ENCODE peak calls at places on chromosomes 2 and 18, in five cellular contexts. One of them, this sample, is unnamed.
A peak's percentile ranks its signal among the peaks of the same experiment; 100 is the strongest.

GRCh38 chr2:19812166-19812565 is 89.6 kb downstream of the TTC32 start:
- DNase-seq in gastrocnemius medialis: no peak
- DNase-seq in iPS DF 6.9: no peak
- DNase-seq in uterus: peak; percentile 58
- DNase-seq in adrenal gland: no peak
- DNase-seq in this sample: peak; percentile 24

GRCh38 chr18:79381811-79382311 is 13.9 kb upstream of the NFATC1 start:
- DNase-seq in adrenal gland: peak; percentile 46
- DNase-seq in iPS DF 6.9: no peak
- DNase-seq in uterus: no peak
- DNase-seq in gastrocnemius medialis: no peak
- DNase-seq in this sample: no peak

GRCh38 chr2:221572821-221573429 is 821 bp upstream of the EPHA4 start:
- DNase-seq in adrenal gland: peak; percentile 64
- DNase-seq in uterus: no peak
- DNase-seq in iPS DF 6.9: no peak
- DNase-seq in gastrocnemius medialis: peak; percentile 18
- DNase-seq in this sample: peak; percentile 38

GRCh38 chr2:143334837-143335236 is 205.6 kb downstream of the ARHGAP15 start:
- DNase-seq in uterus: no peak
- DNase-seq in iPS DF 6.9: no peak
- DNase-seq in adrenal gland: no peak
- DNase-seq in gastrocnemius medialis: no peak
- DNase-seq in this sample: no peak

GRCh38 chr18:42564761-42565160 is 550.7 kb downstream of the RIT2 start:
- DNase-seq in adrenal gland: no peak
- DNase-seq in iPS DF 6.9: no peak
- DNase-seq in gastrocnemius medialis: no peak
- DNase-seq in uterus: no peak
- DNase-seq in this sample: no peak

GRCh38 chr2:138779451-138780440 is at the start of gene NXPH2:
- DNase-seq in gastrocnemius medialis: no peak
- DNase-seq in adrenal gland: no peak
- DNase-seq in uterus: no peak
- DNase-seq in iPS DF 6.9: no peak
- DNase-seq in this sample: no peak

GRCh38 chr18:59484796-59485328 is 125.8 kb upstream of the LMAN1 start:
- DNase-seq in adrenal gland: no peak
- DNase-seq in uterus: no peak
- DNase-seq in gastrocnemius medialis: no peak
- DNase-seq in iPS DF 6.9: no peak
- DNase-seq in this sample: no peak

GRCh38 chr2:177783835-177784448 is 288.6 kb downstream of the PDE11A start:
- DNase-seq in gastrocnemius medialis: no peak
- DNase-seq in adrenal gland: no peak
- DNase-seq in iPS DF 6.9: no peak
- DNase-seq in uterus: no peak
- DNase-seq in this sample: no peak

GRCh38 chr2:50401772-50402653 is 629.9 kb downstream of the NRXN1 start:
- DNase-seq in iPS DF 6.9: peak; percentile 61
- DNase-seq in adrenal gland: peak; percentile 76
- DNase-seq in uterus: no peak
- DNase-seq in gastrocnemius medialis: no peak
- DNase-seq in this sample: peak; percentile 49

GRCh38 chr2:102442967-102443828 is 20.2 kb downstream of the IL18RAP start:
- DNase-seq in iPS DF 6.9: peak; percentile 7
- DNase-seq in adrenal gland: peak; percentile 56
- DNase-seq in uterus: no peak
- DNase-seq in gastrocnemius medialis: no peak
- DNase-seq in this sample: no peak

GRCh38 chr2:121018136-121019057 is 266.6 kb downstream of the TFCP2L1 start:
- DNase-seq in uterus: peak; percentile 36
- DNase-seq in gastrocnemius medialis: no peak
- DNase-seq in adrenal gland: peak; percentile 62
- DNase-seq in iPS DF 6.9: peak; percentile 41
- DNase-seq in this sample: no peak

GRCh38 chr2:24359701-24360049 is 661 bp downstream of the ITSN2 start:
- DNase-seq in uterus: peak; percentile 39
- DNase-seq in gastrocnemius medialis: peak; percentile 70
- DNase-seq in iPS DF 6.9: no peak
- DNase-seq in adrenal gland: peak; percentile 81
- DNase-seq in this sample: peak; percentile 41

GRCh38 chr2:207884127-207884526 is 114.4 kb upstream of the FZD5 start:
- DNase-seq in uterus: no peak
- DNase-seq in adrenal gland: no peak
- DNase-seq in gastrocnemius medialis: no peak
- DNase-seq in iPS DF 6.9: no peak
- DNase-seq in this sample: no peak

GRCh38 chr2:191366199-191366598 is 121.0 kb downstream of the MYO1B start:
- DNase-seq in adrenal gland: no peak
- DNase-seq in gastrocnemius medialis: no peak
- DNase-seq in uterus: no peak
- DNase-seq in iPS DF 6.9: no peak
- DNase-seq in this sample: no peak

GRCh38 chr18:10912790-10913560 is 236.4 kb downstream of the PIEZO2 start:
- DNase-seq in uterus: no peak
- DNase-seq in adrenal gland: no peak
- DNase-seq in gastrocnemius medialis: no peak
- DNase-seq in iPS DF 6.9: no peak
- DNase-seq in this sample: no peak

GRCh38 chr2:37944268-37944667 is 19.2 kb downstream of the RMDN2 start:
- DNase-seq in gastrocnemius medialis: no peak
- DNase-seq in uterus: no peak
- DNase-seq in adrenal gland: no peak
- DNase-seq in iPS DF 6.9: no peak
- DNase-seq in this sample: no peak

GRCh38 chr2:178057179-178057578 is 15.4 kb downstream of the PDE11A start:
- DNase-seq in uterus: no peak
- DNase-seq in iPS DF 6.9: no peak
- DNase-seq in adrenal gland: no peak
- DNase-seq in gastrocnemius medialis: no peak
- DNase-seq in this sample: no peak

GRCh38 chr2:157420771-157421323 is 23.0 kb downstream of the CYTIP start:
- DNase-seq in gastrocnemius medialis: no peak
- DNase-seq in iPS DF 6.9: no peak
- DNase-seq in uterus: no peak
- DNase-seq in adrenal gland: no peak
- DNase-seq in this sample: no peak

GRCh38 chr2:190378883-190379237 is 29.3 kb upstream of the MFSD6 start:
- DNase-seq in gastrocnemius medialis: no peak
- DNase-seq in adrenal gland: no peak
- DNase-seq in iPS DF 6.9: no peak
- DNase-seq in uterus: no peak
- DNase-seq in this sample: no peak

GRCh38 chr18:36309436-36310391 is 12.2 kb downstream of the FHOD3 start:
- DNase-seq in uterus: no peak
- DNase-seq in gastrocnemius medialis: no peak
- DNase-seq in adrenal gland: peak; percentile 90
- DNase-seq in iPS DF 6.9: no peak
- DNase-seq in this sample: no peak

GRCh38 chr2:72824224-72824842 is 1.5 kb downstream of the EXOC6B start:
- DNase-seq in uterus: no peak
- DNase-seq in gastrocnemius medialis: no peak
- DNase-seq in adrenal gland: no peak
- DNase-seq in iPS DF 6.9: no peak
- DNase-seq in this sample: no peak

GRCh38 chr2:100285691-100286090 is 36.6 kb downstream of the LONRF2 start:
- DNase-seq in adrenal gland: no peak
- DNase-seq in gastrocnemius medialis: no peak
- DNase-seq in uterus: peak; percentile 63
- DNase-seq in iPS DF 6.9: no peak
- DNase-seq in this sample: no peak

GRCh38 chr18:45793295-45793965 is 32.0 kb upstream of the SIGLEC15 start:
- DNase-seq in adrenal gland: peak; percentile 76
- DNase-seq in uterus: no peak
- DNase-seq in gastrocnemius medialis: no peak
- DNase-seq in iPS DF 6.9: no peak
- DNase-seq in this sample: no peak

GRCh38 chr18:57029761-57030160 is 117.1 kb upstream of the BOD1L2 start:
- DNase-seq in iPS DF 6.9: peak; percentile 16
- DNase-seq in adrenal gland: no peak
- DNase-seq in gastrocnemius medialis: no peak
- DNase-seq in uterus: no peak
- DNase-seq in this sample: no peak

GRCh38 chr18:24930478-24930877 is 421.5 kb downstream of the ZNF521 start:
- DNase-seq in iPS DF 6.9: no peak
- DNase-seq in adrenal gland: no peak
- DNase-seq in uterus: no peak
- DNase-seq in gastrocnemius medialis: no peak
- DNase-seq in this sample: no peak

GRCh38 chr2:85245891-85246290 is 81.9 kb downstream of the TGOLN2 start:
- DNase-seq in uterus: no peak
- DNase-seq in iPS DF 6.9: no peak
- DNase-seq in gastrocnemius medialis: no peak
- DNase-seq in adrenal gland: no peak
- DNase-seq in this sample: no peak
- H3K4me1 ChIP-seq in uterus: peaks cover 7% of the 10 kb centered on the region
- H3K4me1 ChIP-seq in iPS DF 6.9: peaks cover 21% of the 10 kb centered on the region
- H3K4me1 ChIP-seq in gastrocnemius medialis: peaks cover 34% of the 10 kb centered on the region
- H3K4me1 ChIP-seq in adrenal gland: peaks cover 16% of the 10 kb centered on the region
- H3K4me1 ChIP-seq in this sample: peaks cover 24% of the 10 kb centered on the region

GRCh38 chr2:43100362-43100882 is 126.0 kb downstream of the ZFP36L2 start:
- DNase-seq in uterus: no peak
- DNase-seq in adrenal gland: no peak
- DNase-seq in iPS DF 6.9: no peak
- DNase-seq in gastrocnemius medialis: no peak
- DNase-seq in this sample: no peak
- H3K27ac ChIP-seq in uterus: peak overlapping the region; percentile 69
- H3K27ac ChIP-seq in adrenal gland: no peak overlapping the region
- H3K27ac ChIP-seq in iPS DF 6.9: no peak overlapping the region
- H3K27ac ChIP-seq in gastrocnemius medialis: peak overlapping the region; percentile 90
- H3K27ac ChIP-seq in this sample: peak overlapping the region; percentile 85

DNA sequence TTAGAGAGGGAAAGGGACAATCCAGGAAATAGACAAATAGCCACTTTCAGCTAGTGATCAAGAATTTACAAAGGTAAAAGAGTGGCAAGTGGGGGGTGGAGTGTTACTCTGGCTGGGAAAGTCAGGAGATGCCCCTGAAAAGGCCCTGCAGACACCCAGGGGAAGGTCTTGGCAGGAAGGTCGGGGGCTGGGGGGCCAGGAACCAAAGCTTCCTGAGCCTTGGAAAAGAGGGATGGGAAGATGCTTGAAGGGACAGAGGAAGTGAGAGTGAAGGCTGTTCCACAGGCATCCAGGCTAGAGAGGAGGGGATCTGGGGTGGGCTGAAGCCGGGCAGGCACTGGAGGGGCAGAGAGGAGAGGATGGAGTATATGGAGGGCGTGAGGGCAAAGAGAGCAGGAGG is 3.9 kb upstream of the TMEM37 start:
- DNase-seq in gastrocnemius medialis: no peak
- DNase-seq in uterus: no peak
- DNase-seq in iPS DF 6.9: no peak
- DNase-seq in adrenal gland: peak; percentile 42
- DNase-seq in this sample: no peak
- H3K4me1 ChIP-seq in gastrocnemius medialis: peaks cover 6% of the 10 kb centered on the region
- H3K4me1 ChIP-seq in uterus: no peaks in the 10 kb centered on the region
- H3K4me1 ChIP-seq in iPS DF 6.9: peaks cover 2% of the 10 kb centered on the region
- H3K4me1 ChIP-seq in adrenal gland: peaks cover 62% of the 10 kb centered on the region
- H3K4me1 ChIP-seq in this sample: peaks cover 34% of the 10 kb centered on the region

DNA sequence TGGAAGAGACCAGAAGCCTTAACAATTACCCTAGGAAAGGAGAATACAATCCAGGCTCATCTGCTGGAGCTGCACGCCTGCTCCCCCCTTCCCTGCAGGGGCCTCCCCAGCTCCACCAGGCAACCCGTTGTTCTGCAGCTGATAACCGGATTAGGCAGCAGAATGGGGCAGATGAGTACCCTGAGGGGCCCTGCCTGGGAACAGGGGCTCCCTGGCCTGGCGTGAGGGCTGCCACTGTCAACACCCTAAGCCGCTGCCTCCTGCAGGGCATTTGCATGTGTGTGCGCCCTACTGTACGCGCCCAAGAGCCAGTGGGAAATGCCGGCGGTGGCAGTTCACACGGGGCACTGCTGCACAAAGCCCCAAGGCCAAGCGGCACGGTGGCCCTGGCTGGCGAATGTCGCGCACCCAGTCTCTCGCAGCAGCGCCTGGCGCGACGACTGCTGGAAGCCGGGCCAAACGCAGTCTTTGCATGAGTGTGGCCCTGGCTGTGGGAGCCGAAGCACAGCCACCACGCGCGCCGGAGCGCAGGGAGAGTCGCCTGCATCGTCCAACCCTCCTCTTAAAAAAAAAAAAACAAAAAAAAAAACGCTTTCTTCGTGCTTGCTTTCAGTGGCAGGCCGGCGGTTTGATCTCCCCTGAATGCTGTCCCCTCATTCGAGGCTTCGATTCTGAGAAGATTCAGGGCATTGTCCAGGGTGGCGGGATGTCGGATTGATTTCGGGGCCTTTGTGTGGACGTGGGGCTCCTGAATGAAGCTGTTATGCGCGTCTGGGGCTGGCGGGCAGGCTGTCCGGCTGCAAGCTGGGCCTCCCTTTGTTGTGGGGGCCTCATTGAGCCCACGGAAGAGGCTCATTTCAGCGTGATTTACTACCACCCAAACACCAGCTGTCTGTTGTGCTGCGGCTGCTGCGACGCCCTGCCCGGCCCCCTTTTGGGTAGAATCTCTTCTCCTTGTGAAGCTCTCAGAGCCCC is 63.8 kb downstream of the SETBP1 start:
- DNase-seq in adrenal gland: peak; percentile 71
- DNase-seq in uterus: no peak
- DNase-seq in gastrocnemius medialis: no peak
- DNase-seq in iPS DF 6.9: no peak
- DNase-seq in this sample: no peak
- H3K27ac ChIP-seq in adrenal gland: no peak overlapping the region
- H3K27ac ChIP-seq in uterus: no peak overlapping the region
- H3K27ac ChIP-seq in gastrocnemius medialis: peak overlapping the region; percentile 20
- H3K27ac ChIP-seq in iPS DF 6.9: no peak overlapping the region
- H3K27ac ChIP-seq in this sample: no peak overlapping the region

GRCh38 chr2:73986085-73986680 is 1.5 kb downstream of the TET3 start:
- DNase-seq in uterus: peak; percentile 20
- DNase-seq in adrenal gland: no peak
- DNase-seq in gastrocnemius medialis: no peak
- DNase-seq in iPS DF 6.9: no peak
- DNase-seq in this sample: no peak

GRCh38 chr2:73987948-73988700 is 3.4 kb downstream of the TET3 start:
- DNase-seq in adrenal gland: no peak
- DNase-seq in uterus: no peak
- DNase-seq in iPS DF 6.9: no peak
- DNase-seq in gastrocnemius medialis: no peak
- DNase-seq in this sample: peak; percentile 54

GRCh38 chr2:73985318-73986084 is 791 bp downstream of the TET3 start:
- DNase-seq in gastrocnemius medialis: no peak
- DNase-seq in iPS DF 6.9: no peak
- DNase-seq in uterus: peak; percentile 50
- DNase-seq in adrenal gland: no peak
- DNase-seq in this sample: peak; percentile 42

GRCh38 chr2:73984922-73985317 is 210 bp downstream of the TET3 start:
- DNase-seq in gastrocnemius medialis: no peak
- DNase-seq in iPS DF 6.9: no peak
- DNase-seq in adrenal gland: no peak
- DNase-seq in uterus: peak; percentile 44
- DNase-seq in this sample: peak; percentile 52

GRCh38 chr2:73987109-73987947 is 2.6 kb downstream of the TET3 start:
- DNase-seq in gastrocnemius medialis: no peak
- DNase-seq in adrenal gland: no peak
- DNase-seq in uterus: no peak
- DNase-seq in iPS DF 6.9: no peak
- DNase-seq in this sample: no peak
- H3K4me1 ChIP-seq in gastrocnemius medialis: peaks cover 40% of the 10 kb centered on the region
- H3K4me1 ChIP-seq in adrenal gland: peaks cover 37% of the 10 kb centered on the region
- H3K4me1 ChIP-seq in uterus: no peaks in the 10 kb centered on the region
- H3K4me1 ChIP-seq in iPS DF 6.9: peaks cover 8% of the 10 kb centered on the region
- H3K4me1 ChIP-seq in this sample: peaks cover 13% of the 10 kb centered on the region

This sample was measured in lung.